ENCODE peak calls at places on chromosomes 5 and 9, in nine cellular contexts. One of them, this sample, is unnamed.
A peak's percentile ranks its signal among the peaks of the same experiment; 100 is the strongest.

GRCh38 chr9:34592895-34593601 is 3.5 kb upstream of the CNTFR start:
- DNase-seq in NCI-H1417: no peak
- DNase-seq in activated gamma-delta T cell treated with Interleukin-2 at 50 U/mL for 16 hours: no peak
- DNase-seq in PC-3: peak; percentile 12
- DNase-seq in HFFc6: no peak
- DNase-seq in left lobe of liver: peak; percentile 89
- DNase-seq in H4: no peak
- DNase-seq in NCI-H748 treated with DMSO at 0.1 percent for 48 hours: no peak
- DNase-seq in stimulated activated CD4-positive, alpha-beta T cell treated with anti-CD3 and anti-CD28 coated beads, Interleukin-15, amount 100 ng/mL, for 24 hours: no peak
- DNase-seq in this sample: no peak

GRCh38 chr5:105773241-105773640 is 1897.5 kb downstream of the EFNA5 start:
- DNase-seq in left lobe of liver: no peak
- DNase-seq in HFFc6: no peak
- DNase-seq in activated gamma-delta T cell treated with Interleukin-2 at 50 U/mL for 16 hours: no peak
- DNase-seq in PC-3: no peak
- DNase-seq in H4: no peak
- DNase-seq in stimulated activated CD4-positive, alpha-beta T cell treated with anti-CD3 and anti-CD28 coated beads, Interleukin-15, amount 100 ng/mL, for 24 hours: no peak
- DNase-seq in NCI-H1417: no peak
- DNase-seq in NCI-H748 treated with DMSO at 0.1 percent for 48 hours: no peak
- DNase-seq in this sample: no peak

GRCh38 chr5:138032028-138032571 is 779 bp downstream of the FAM13B start:
- DNase-seq in stimulated activated CD4-positive, alpha-beta T cell treated with anti-CD3 and anti-CD28 coated beads, Interleukin-15, amount 100 ng/mL, for 24 hours: no peak
- DNase-seq in HFFc6: peak; percentile 41
- DNase-seq in NCI-H748 treated with DMSO at 0.1 percent for 48 hours: no peak
- DNase-seq in left lobe of liver: no peak
- DNase-seq in activated gamma-delta T cell treated with Interleukin-2 at 50 U/mL for 16 hours: peak; percentile 53
- DNase-seq in NCI-H1417: no peak
- DNase-seq in PC-3: peak; percentile 25
- DNase-seq in H4: peak; percentile 54
- DNase-seq in this sample: no peak

GRCh38 chr5:81247441-81247972 is 14.4 kb downstream of the CKMT2 start:
- DNase-seq in NCI-H1417: no peak
- DNase-seq in left lobe of liver: no peak
- DNase-seq in H4: no peak
- DNase-seq in activated gamma-delta T cell treated with Interleukin-2 at 50 U/mL for 16 hours: no peak
- DNase-seq in PC-3: peak; percentile 14
- DNase-seq in stimulated activated CD4-positive, alpha-beta T cell treated with anti-CD3 and anti-CD28 coated beads, Interleukin-15, amount 100 ng/mL, for 24 hours: no peak
- DNase-seq in NCI-H748 treated with DMSO at 0.1 percent for 48 hours: no peak
- DNase-seq in HFFc6: peak; percentile 31
- DNase-seq in this sample: no peak

GRCh38 chr5:1737790-1738405 is 61.7 kb downstream of the MRPL36 start:
- DNase-seq in PC-3: peak; percentile 53
- DNase-seq in HFFc6: peak; percentile 16
- DNase-seq in activated gamma-delta T cell treated with Interleukin-2 at 50 U/mL for 16 hours: peak; percentile 48
- DNase-seq in NCI-H748 treated with DMSO at 0.1 percent for 48 hours: peak; percentile 74
- DNase-seq in left lobe of liver: no peak
- DNase-seq in stimulated activated CD4-positive, alpha-beta T cell treated with anti-CD3 and anti-CD28 coated beads, Interleukin-15, amount 100 ng/mL, for 24 hours: peak; percentile 57
- DNase-seq in H4: no peak
- DNase-seq in NCI-H1417: no peak
- DNase-seq in this sample: no peak

GRCh38 chr9:72396247-72397091 is 31.5 kb upstream of the ZFAND5 start:
- DNase-seq in HFFc6: peak; percentile 41
- DNase-seq in NCI-H748 treated with DMSO at 0.1 percent for 48 hours: no peak
- DNase-seq in NCI-H1417: peak; percentile 8
- DNase-seq in activated gamma-delta T cell treated with Interleukin-2 at 50 U/mL for 16 hours: no peak
- DNase-seq in stimulated activated CD4-positive, alpha-beta T cell treated with anti-CD3 and anti-CD28 coated beads, Interleukin-15, amount 100 ng/mL, for 24 hours: no peak
- DNase-seq in PC-3: peak; percentile 59
- DNase-seq in left lobe of liver: no peak
- DNase-seq in H4: peak; percentile 55
- DNase-seq in this sample: no peak

GRCh38 chr5:150567031-150567680 is 59.2 kb downstream of the NDST1 start:
- DNase-seq in NCI-H748 treated with DMSO at 0.1 percent for 48 hours: no peak
- DNase-seq in HFFc6: peak; percentile 51
- DNase-seq in H4: peak; percentile 64
- DNase-seq in NCI-H1417: no peak
- DNase-seq in stimulated activated CD4-positive, alpha-beta T cell treated with anti-CD3 and anti-CD28 coated beads, Interleukin-15, amount 100 ng/mL, for 24 hours: no peak
- DNase-seq in PC-3: no peak
- DNase-seq in activated gamma-delta T cell treated with Interleukin-2 at 50 U/mL for 16 hours: no peak
- DNase-seq in left lobe of liver: no peak
- DNase-seq in this sample: no peak

GRCh38 chr5:150538007-150538917 is 30.3 kb downstream of the NDST1 start:
- DNase-seq in NCI-H1417: no peak
- DNase-seq in stimulated activated CD4-positive, alpha-beta T cell treated with anti-CD3 and anti-CD28 coated beads, Interleukin-15, amount 100 ng/mL, for 24 hours: no peak
- DNase-seq in PC-3: peak; percentile 50
- DNase-seq in left lobe of liver: no peak
- DNase-seq in H4: peak; percentile 37
- DNase-seq in activated gamma-delta T cell treated with Interleukin-2 at 50 U/mL for 16 hours: no peak
- DNase-seq in HFFc6: peak; percentile 88
- DNase-seq in NCI-H748 treated with DMSO at 0.1 percent for 48 hours: no peak
- DNase-seq in this sample: no peak

GRCh38 chr5:1044117-1044516 is 35.5 kb downstream of the NKD2 start:
- DNase-seq in PC-3: no peak
- DNase-seq in H4: no peak
- DNase-seq in left lobe of liver: no peak
- DNase-seq in NCI-H748 treated with DMSO at 0.1 percent for 48 hours: no peak
- DNase-seq in activated gamma-delta T cell treated with Interleukin-2 at 50 U/mL for 16 hours: no peak
- DNase-seq in stimulated activated CD4-positive, alpha-beta T cell treated with anti-CD3 and anti-CD28 coated beads, Interleukin-15, amount 100 ng/mL, for 24 hours: no peak
- DNase-seq in NCI-H1417: no peak
- DNase-seq in HFFc6: no peak
- DNase-seq in this sample: no peak

GRCh38 chr9:91328186-91328585 is 33.5 kb downstream of the AUH start:
- DNase-seq in PC-3: no peak
- DNase-seq in activated gamma-delta T cell treated with Interleukin-2 at 50 U/mL for 16 hours: no peak
- DNase-seq in NCI-H748 treated with DMSO at 0.1 percent for 48 hours: no peak
- DNase-seq in stimulated activated CD4-positive, alpha-beta T cell treated with anti-CD3 and anti-CD28 coated beads, Interleukin-15, amount 100 ng/mL, for 24 hours: no peak
- DNase-seq in NCI-H1417: no peak
- DNase-seq in H4: no peak
- DNase-seq in HFFc6: no peak
- DNase-seq in left lobe of liver: no peak
- DNase-seq in this sample: no peak

GRCh38 chr5:42522783-42523182 is 99.5 kb downstream of the GHR start:
- DNase-seq in NCI-H748 treated with DMSO at 0.1 percent for 48 hours: no peak
- DNase-seq in stimulated activated CD4-positive, alpha-beta T cell treated with anti-CD3 and anti-CD28 coated beads, Interleukin-15, amount 100 ng/mL, for 24 hours: no peak
- DNase-seq in left lobe of liver: no peak
- DNase-seq in NCI-H1417: no peak
- DNase-seq in HFFc6: no peak
- DNase-seq in PC-3: no peak
- DNase-seq in activated gamma-delta T cell treated with Interleukin-2 at 50 U/mL for 16 hours: no peak
- DNase-seq in H4: no peak
- DNase-seq in this sample: no peak

GRCh38 chr5:150293091-150293941 is 3.7 kb upstream of the CAMK2A start:
- DNase-seq in PC-3: no peak
- DNase-seq in left lobe of liver: no peak
- DNase-seq in HFFc6: no peak
- DNase-seq in activated gamma-delta T cell treated with Interleukin-2 at 50 U/mL for 16 hours: no peak
- DNase-seq in stimulated activated CD4-positive, alpha-beta T cell treated with anti-CD3 and anti-CD28 coated beads, Interleukin-15, amount 100 ng/mL, for 24 hours: no peak
- DNase-seq in H4: no peak
- DNase-seq in NCI-H1417: no peak
- DNase-seq in NCI-H748 treated with DMSO at 0.1 percent for 48 hours: no peak
- DNase-seq in this sample: no peak

GRCh38 chr9:69949396-69949795 is 94.3 kb upstream of the MAMDC2 start:
- DNase-seq in activated gamma-delta T cell treated with Interleukin-2 at 50 U/mL for 16 hours: no peak
- DNase-seq in left lobe of liver: no peak
- DNase-seq in PC-3: no peak
- DNase-seq in HFFc6: peak; percentile 46
- DNase-seq in stimulated activated CD4-positive, alpha-beta T cell treated with anti-CD3 and anti-CD28 coated beads, Interleukin-15, amount 100 ng/mL, for 24 hours: no peak
- DNase-seq in H4: no peak
- DNase-seq in NCI-H748 treated with DMSO at 0.1 percent for 48 hours: no peak
- DNase-seq in NCI-H1417: no peak
- DNase-seq in this sample: no peak

GRCh38 chr9:131481441-131482342 is 21.0 kb upstream of the POMT1 start:
- DNase-seq in HFFc6: no peak
- DNase-seq in activated gamma-delta T cell treated with Interleukin-2 at 50 U/mL for 16 hours: no peak
- DNase-seq in left lobe of liver: no peak
- DNase-seq in NCI-H1417: no peak
- DNase-seq in PC-3: no peak
- DNase-seq in NCI-H748 treated with DMSO at 0.1 percent for 48 hours: no peak
- DNase-seq in stimulated activated CD4-positive, alpha-beta T cell treated with anti-CD3 and anti-CD28 coated beads, Interleukin-15, amount 100 ng/mL, for 24 hours: no peak
- DNase-seq in H4: no peak
- DNase-seq in this sample: no peak

GRCh38 chr5:76526950-76527349 is 96.3 kb downstream of the F2RL2 start:
- DNase-seq in HFFc6: no peak
- DNase-seq in activated gamma-delta T cell treated with Interleukin-2 at 50 U/mL for 16 hours: no peak
- DNase-seq in NCI-H1417: no peak
- DNase-seq in H4: no peak
- DNase-seq in PC-3: no peak
- DNase-seq in left lobe of liver: no peak
- DNase-seq in NCI-H748 treated with DMSO at 0.1 percent for 48 hours: no peak
- DNase-seq in stimulated activated CD4-positive, alpha-beta T cell treated with anti-CD3 and anti-CD28 coated beads, Interleukin-15, amount 100 ng/mL, for 24 hours: no peak
- DNase-seq in this sample: no peak

GRCh38 chr5:64635056-64635686 is 55.1 kb upstream of the SHISAL2B start:
- DNase-seq in activated gamma-delta T cell treated with Interleukin-2 at 50 U/mL for 16 hours: no peak
- DNase-seq in NCI-H1417: peak; percentile 59
- DNase-seq in stimulated activated CD4-positive, alpha-beta T cell treated with anti-CD3 and anti-CD28 coated beads, Interleukin-15, amount 100 ng/mL, for 24 hours: no peak
- DNase-seq in PC-3: peak; percentile 54
- DNase-seq in H4: no peak
- DNase-seq in left lobe of liver: no peak
- DNase-seq in HFFc6: peak; percentile 11
- DNase-seq in NCI-H748 treated with DMSO at 0.1 percent for 48 hours: no peak
- DNase-seq in this sample: no peak

GRCh38 chr5:167565555-167565954 is 725.9 kb upstream of the WWC1 start:
- DNase-seq in H4: peak; percentile 48
- DNase-seq in left lobe of liver: no peak
- DNase-seq in PC-3: peak; percentile 24
- DNase-seq in stimulated activated CD4-positive, alpha-beta T cell treated with anti-CD3 and anti-CD28 coated beads, Interleukin-15, amount 100 ng/mL, for 24 hours: no peak
- DNase-seq in NCI-H748 treated with DMSO at 0.1 percent for 48 hours: no peak
- DNase-seq in NCI-H1417: peak; percentile 5
- DNase-seq in HFFc6: peak; percentile 25
- DNase-seq in activated gamma-delta T cell treated with Interleukin-2 at 50 U/mL for 16 hours: no peak
- DNase-seq in this sample: no peak

GRCh38 chr5:137492321-137492720 is 6.8 kb downstream of the SPOCK1 start:
- DNase-seq in PC-3: peak; percentile 4
- DNase-seq in activated gamma-delta T cell treated with Interleukin-2 at 50 U/mL for 16 hours: no peak
- DNase-seq in stimulated activated CD4-positive, alpha-beta T cell treated with anti-CD3 and anti-CD28 coated beads, Interleukin-15, amount 100 ng/mL, for 24 hours: no peak
- DNase-seq in H4: no peak
- DNase-seq in HFFc6: peak; percentile 58
- DNase-seq in NCI-H748 treated with DMSO at 0.1 percent for 48 hours: no peak
- DNase-seq in NCI-H1417: no peak
- DNase-seq in left lobe of liver: no peak
- DNase-seq in this sample: no peak

GRCh38 chr5:141503699-141504098 is 14.8 kb downstream of the PCDHGC5 start:
- DNase-seq in left lobe of liver: no peak
- DNase-seq in NCI-H1417: no peak
- DNase-seq in PC-3: no peak
- DNase-seq in HFFc6: no peak
- DNase-seq in activated gamma-delta T cell treated with Interleukin-2 at 50 U/mL for 16 hours: no peak
- DNase-seq in H4: no peak
- DNase-seq in stimulated activated CD4-positive, alpha-beta T cell treated with anti-CD3 and anti-CD28 coated beads, Interleukin-15, amount 100 ng/mL, for 24 hours: no peak
- DNase-seq in NCI-H748 treated with DMSO at 0.1 percent for 48 hours: no peak
- DNase-seq in this sample: no peak

GRCh38 chr9:82031538-82032280 is 43.1 kb downstream of the SPATA31D1 start:
- DNase-seq in HFFc6: peak; percentile 60
- DNase-seq in H4: peak; percentile 77
- DNase-seq in stimulated activated CD4-positive, alpha-beta T cell treated with anti-CD3 and anti-CD28 coated beads, Interleukin-15, amount 100 ng/mL, for 24 hours: no peak
- DNase-seq in activated gamma-delta T cell treated with Interleukin-2 at 50 U/mL for 16 hours: no peak
- DNase-seq in NCI-H1417: no peak
- DNase-seq in PC-3: peak; percentile 45
- DNase-seq in left lobe of liver: no peak
- DNase-seq in NCI-H748 treated with DMSO at 0.1 percent for 48 hours: no peak
- DNase-seq in this sample: no peak

This sample was measured in SHP77 treated with DMSO at 0.1 percent for 48 hours.